ENCODE peak calls at places on chromosomes 11 and 22, in eight cellular contexts. One of them, this sample, is unnamed.
A peak's percentile ranks its signal among the peaks of the same experiment; 100 is the strongest.

GRCh38 chr22:30562391-30562790 is 12.1 kb downstream of the GAL3ST1 start:
- DNase-seq in upper lobe of left lung: no peak
- DNase-seq in GM23338: no peak
- DNase-seq in K562: no peak
- DNase-seq in HCT116: peak; percentile 8
- DNase-seq in transverse colon: no peak
- DNase-seq in HepG2: no peak
- DNase-seq in suprapubic skin: no peak
- DNase-seq in this sample: no peak

GRCh38 chr22:20143883-20144665 is 6.8 kb downstream of the CCDC188 start:
- DNase-seq in upper lobe of left lung: peak; percentile 69
- DNase-seq in GM23338: no peak
- DNase-seq in K562: no peak
- DNase-seq in HCT116: no peak
- DNase-seq in transverse colon: no peak
- DNase-seq in HepG2: no peak
- DNase-seq in suprapubic skin: no peak
- DNase-seq in this sample: no peak

GRCh38 chr22:37358386-37358785 is 68.9 kb downstream of the ELFN2 start:
- DNase-seq in upper lobe of left lung: no peak
- DNase-seq in GM23338: no peak
- DNase-seq in K562: no peak
- DNase-seq in HCT116: no peak
- DNase-seq in transverse colon: no peak
- DNase-seq in HepG2: no peak
- DNase-seq in suprapubic skin: no peak
- DNase-seq in this sample: no peak

GRCh38 chr22:17303840-17304779 is 65.2 kb upstream of the CECR2 start:
- DNase-seq in upper lobe of left lung: peak; percentile 59
- DNase-seq in GM23338: no peak
- DNase-seq in K562: no peak
- DNase-seq in HCT116: no peak
- DNase-seq in transverse colon: peak; percentile 21
- DNase-seq in HepG2: no peak
- DNase-seq in suprapubic skin: no peak
- DNase-seq in this sample: no peak

GRCh38 chr11:111303476-111303875 is 5.1 kb downstream of the POU2AF3 start:
- DNase-seq in upper lobe of left lung: no peak
- DNase-seq in GM23338: no peak
- DNase-seq in K562: no peak
- DNase-seq in HCT116: no peak
- DNase-seq in transverse colon: peak; percentile 61
- DNase-seq in HepG2: peak; percentile 41
- DNase-seq in suprapubic skin: no peak
- DNase-seq in this sample: no peak

GRCh38 chr11:111947143-111947542 is 10.0 kb downstream of the DIXDC1 start:
- DNase-seq in upper lobe of left lung: no peak
- DNase-seq in GM23338: no peak
- DNase-seq in K562: no peak
- DNase-seq in HCT116: no peak
- DNase-seq in transverse colon: no peak
- DNase-seq in HepG2: no peak
- DNase-seq in suprapubic skin: no peak
- DNase-seq in this sample: no peak

GRCh38 chr11:117960406-117960805 is 25.8 kb upstream of the IL10RA start:
- DNase-seq in upper lobe of left lung: no peak
- DNase-seq in GM23338: no peak
- DNase-seq in K562: no peak
- DNase-seq in HCT116: no peak
- DNase-seq in transverse colon: no peak
- DNase-seq in HepG2: no peak
- DNase-seq in suprapubic skin: no peak
- DNase-seq in this sample: no peak

GRCh38 chr11:8019671-8020597 is 32.8 kb downstream of the EIF3F start:
- DNase-seq in upper lobe of left lung: peak; percentile 88
- DNase-seq in GM23338: peak; percentile 34
- DNase-seq in K562: no peak
- DNase-seq in HCT116: no peak
- DNase-seq in transverse colon: no peak
- DNase-seq in HepG2: no peak
- DNase-seq in suprapubic skin: peak; percentile 69
- DNase-seq in this sample: no peak

GRCh38 chr22:22074634-22075381 is 92.2 kb upstream of the TOP3B start:
- DNase-seq in upper lobe of left lung: no peak
- DNase-seq in GM23338: no peak
- DNase-seq in K562: no peak
- DNase-seq in HCT116: no peak
- DNase-seq in transverse colon: no peak
- DNase-seq in HepG2: no peak
- DNase-seq in suprapubic skin: no peak
- DNase-seq in this sample: no peak

GRCh38 chr22:39405346-39406085 is 5.9 kb downstream of the TAB1 start:
- DNase-seq in upper lobe of left lung: peak; percentile 73
- DNase-seq in GM23338: no peak
- DNase-seq in K562: no peak
- DNase-seq in HCT116: no peak
- DNase-seq in transverse colon: no peak
- DNase-seq in HepG2: no peak
- DNase-seq in suprapubic skin: no peak
- DNase-seq in this sample: no peak

GRCh38 chr11:9719949-9720646 is 56.2 kb downstream of the SWAP70 start:
- DNase-seq in upper lobe of left lung: no peak
- DNase-seq in GM23338: no peak
- DNase-seq in K562: no peak
- DNase-seq in HCT116: no peak
- DNase-seq in transverse colon: no peak
- DNase-seq in HepG2: no peak
- DNase-seq in suprapubic skin: no peak
- DNase-seq in this sample: no peak

GRCh38 chr22:36325163-36326031 is 62.4 kb downstream of the MYH9 start:
- DNase-seq in upper lobe of left lung: no peak
- DNase-seq in GM23338: no peak
- DNase-seq in K562: no peak
- DNase-seq in HCT116: no peak
- DNase-seq in transverse colon: peak; percentile 80
- DNase-seq in HepG2: no peak
- DNase-seq in suprapubic skin: no peak
- DNase-seq in this sample: no peak

GRCh38 chr11:8111636-8112035 is 30.6 kb downstream of the TUB start:
- DNase-seq in upper lobe of left lung: no peak
- DNase-seq in GM23338: no peak
- DNase-seq in K562: no peak
- DNase-seq in HCT116: no peak
- DNase-seq in transverse colon: no peak
- DNase-seq in HepG2: no peak
- DNase-seq in suprapubic skin: no peak
- DNase-seq in this sample: no peak

GRCh38 chr11:59939482-59939881 is 1.2 kb downstream of the OOSP1 start:
- DNase-seq in upper lobe of left lung: no peak
- DNase-seq in GM23338: no peak
- DNase-seq in K562: no peak
- DNase-seq in HCT116: no peak
- DNase-seq in transverse colon: no peak
- DNase-seq in HepG2: no peak
- DNase-seq in suprapubic skin: no peak
- DNase-seq in this sample: no peak

GRCh38 chr11:820655-821512 is 2.2 kb downstream of the PNPLA2 start:
- DNase-seq in upper lobe of left lung: peak; percentile 57
- DNase-seq in GM23338: no peak
- DNase-seq in K562: no peak
- DNase-seq in HCT116: no peak
- DNase-seq in transverse colon: peak; percentile 81
- DNase-seq in HepG2: peak; percentile 70
- DNase-seq in suprapubic skin: no peak
- DNase-seq in this sample: peak; percentile 87

GRCh38 chr22:24466831-24467249 is 28.3 kb upstream of the UPB1 start:
- DNase-seq in upper lobe of left lung: no peak
- DNase-seq in GM23338: no peak
- DNase-seq in K562: peak; percentile 60
- DNase-seq in HCT116: peak; percentile 6
- DNase-seq in transverse colon: no peak
- DNase-seq in HepG2: no peak
- DNase-seq in suprapubic skin: no peak
- DNase-seq in this sample: no peak

GRCh38 chr11:68929706-68930605 is 26.3 kb downstream of the IGHMBP2 start:
- DNase-seq in upper lobe of left lung: no peak
- DNase-seq in GM23338: no peak
- DNase-seq in K562: no peak
- DNase-seq in HCT116: no peak
- DNase-seq in transverse colon: no peak
- DNase-seq in HepG2: no peak
- DNase-seq in suprapubic skin: no peak
- DNase-seq in this sample: no peak
- H3K36me3 ChIP-seq in upper lobe of left lung: peaks cover 71% of the 10 kb centered on the region
- H3K36me3 ChIP-seq in GM23338: peaks cover 24% of the 10 kb centered on the region
- H3K36me3 ChIP-seq in K562: peaks cover 87% of the 10 kb centered on the region
- H3K36me3 ChIP-seq in HCT116: peaks cover 15% of the 10 kb centered on the region
- H3K36me3 ChIP-seq in transverse colon: no peaks in the 10 kb centered on the region
- H3K36me3 ChIP-seq in HepG2: peaks cover 14% of the 10 kb centered on the region
- H3K36me3 ChIP-seq in suprapubic skin: peaks cover 84% of the 10 kb centered on the region
- H3K36me3 ChIP-seq in this sample: no peaks in the 10 kb centered on the region

GRCh38 chr22:33325232-33326004 is 267.2 kb upstream of the SYN3 start:
- DNase-seq in upper lobe of left lung: no peak
- DNase-seq in GM23338: no peak
- DNase-seq in K562: no peak
- DNase-seq in HCT116: no peak
- DNase-seq in transverse colon: no peak
- DNase-seq in HepG2: no peak
- DNase-seq in suprapubic skin: no peak
- DNase-seq in this sample: no peak
- H3K4me1 ChIP-seq in upper lobe of left lung: no peaks in the 10 kb centered on the region
- H3K4me1 ChIP-seq in GM23338: no peaks in the 10 kb centered on the region
- H3K4me1 ChIP-seq in K562: no peaks in the 10 kb centered on the region
- H3K4me1 ChIP-seq in HCT116: no peaks in the 10 kb centered on the region
- H3K4me1 ChIP-seq in transverse colon: peaks cover 4% of the 10 kb centered on the region
- H3K4me1 ChIP-seq in HepG2: peaks cover 39% of the 10 kb centered on the region
- H3K4me1 ChIP-seq in suprapubic skin: no peaks in the 10 kb centered on the region
- H3K4me1 ChIP-seq in this sample: no peaks in the 10 kb centered on the region

GRCh38 chr11:122754553-122755322 is 83.6 kb upstream of the CRTAM start:
- DNase-seq in upper lobe of left lung: no peak
- DNase-seq in GM23338: peak; percentile 73
- DNase-seq in K562: peak; percentile 32
- DNase-seq in HCT116: peak; percentile 10
- DNase-seq in transverse colon: peak; percentile 11
- DNase-seq in HepG2: peak; percentile 24
- DNase-seq in suprapubic skin: no peak
- DNase-seq in this sample: no peak

GRCh38 chr11:122756417-122756816 is 81.9 kb upstream of the CRTAM start:
- DNase-seq in upper lobe of left lung: no peak
- DNase-seq in GM23338: no peak
- DNase-seq in K562: no peak
- DNase-seq in HCT116: no peak
- DNase-seq in transverse colon: peak; percentile 52
- DNase-seq in HepG2: no peak
- DNase-seq in suprapubic skin: no peak
- DNase-seq in this sample: no peak

GRCh38 chr11:122755409-122755808 is 82.9 kb upstream of the CRTAM start:
- DNase-seq in upper lobe of left lung: no peak
- DNase-seq in GM23338: no peak
- DNase-seq in K562: peak; percentile 85
- DNase-seq in HCT116: no peak
- DNase-seq in transverse colon: no peak
- DNase-seq in HepG2: no peak
- DNase-seq in suprapubic skin: no peak
- DNase-seq in this sample: no peak

GRCh38 chr11:122755941-122756340 is 82.4 kb upstream of the CRTAM start:
- DNase-seq in upper lobe of left lung: no peak
- DNase-seq in GM23338: no peak
- DNase-seq in K562: no peak
- DNase-seq in HCT116: no peak
- DNase-seq in transverse colon: no peak
- DNase-seq in HepG2: no peak
- DNase-seq in suprapubic skin: no peak
- DNase-seq in this sample: no peak

GRCh38 chr11:122754028-122754427 is 84.3 kb upstream of the CRTAM start:
- DNase-seq in upper lobe of left lung: no peak
- DNase-seq in GM23338: no peak
- DNase-seq in K562: no peak
- DNase-seq in HCT116: no peak
- DNase-seq in transverse colon: no peak
- DNase-seq in HepG2: no peak
- DNase-seq in suprapubic skin: no peak
- DNase-seq in this sample: no peak
- TF ChIP-seq POLR2AphosphoS5 in upper lobe of left lung: no peak
- TF ChIP-seq POLR2AphosphoS5 in GM23338: no peak
- TF ChIP-seq POLR2AphosphoS5 in K562: no peak
- TF ChIP-seq POLR2AphosphoS5 in HCT116: no peak
- TF ChIP-seq POLR2AphosphoS5 in transverse colon: no peak
- TF ChIP-seq POLR2AphosphoS5 in HepG2: no peak
- TF ChIP-seq POLR2AphosphoS5 in suprapubic skin: no peak
- TF ChIP-seq POLR2AphosphoS5 in this sample: no peak

DNA sequence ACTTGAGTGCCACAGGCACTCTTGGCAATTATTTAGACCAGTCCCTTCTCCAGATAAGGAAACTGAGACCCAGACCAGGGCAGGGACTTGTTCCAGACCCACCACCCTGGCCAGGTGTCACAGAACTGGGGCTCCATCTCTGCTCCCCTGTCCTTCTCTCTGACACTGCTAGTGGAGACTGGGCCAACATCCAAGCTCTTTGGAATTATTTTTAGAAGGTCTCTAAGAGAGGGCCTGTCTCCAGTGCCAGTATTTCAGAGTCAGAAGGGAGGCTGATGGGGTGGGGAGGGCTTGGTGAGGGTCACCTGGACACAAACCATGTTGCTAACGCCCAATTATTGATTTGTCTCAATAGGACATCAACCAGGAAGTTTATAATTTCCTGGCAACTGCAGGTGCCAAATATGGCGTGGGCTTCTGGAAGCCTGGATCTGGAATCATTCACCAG is 32.7 kb downstream of the POLR3H start:
- DNase-seq in upper lobe of left lung: no peak
- DNase-seq in GM23338: no peak
- DNase-seq in K562: no peak
- DNase-seq in HCT116: no peak
- DNase-seq in transverse colon: no peak
- DNase-seq in HepG2: no peak
- DNase-seq in suprapubic skin: no peak
- DNase-seq in this sample: no peak
- H3K36me3 ChIP-seq in upper lobe of left lung: peaks cover 90% of the 10 kb centered on the region
- H3K36me3 ChIP-seq in GM23338: no peaks in the 10 kb centered on the region
- H3K36me3 ChIP-seq in K562: peaks cover 89% of the 10 kb centered on the region
- H3K36me3 ChIP-seq in HCT116: peaks cover 9% of the 10 kb centered on the region
- H3K36me3 ChIP-seq in transverse colon: no peaks in the 10 kb centered on the region
- H3K36me3 ChIP-seq in HepG2: peaks cover 23% of the 10 kb centered on the region
- H3K36me3 ChIP-seq in suprapubic skin: peaks cover 82% of the 10 kb centered on the region
- H3K36me3 ChIP-seq in this sample: no peaks in the 10 kb centered on the region

GRCh38 chr22:26709617-26710390 is 52.4 kb downstream of the MIAT start:
- DNase-seq in upper lobe of left lung: no peak
- DNase-seq in GM23338: no peak
- DNase-seq in K562: no peak
- DNase-seq in HCT116: no peak
- DNase-seq in transverse colon: no peak
- DNase-seq in HepG2: no peak
- DNase-seq in suprapubic skin: no peak
- DNase-seq in this sample: no peak
- H3K4me1 ChIP-seq in upper lobe of left lung: no peaks in the 10 kb centered on the region
- H3K4me1 ChIP-seq in GM23338: peaks cover 3% of the 10 kb centered on the region
- H3K4me1 ChIP-seq in K562: peaks cover 6% of the 10 kb centered on the region
- H3K4me1 ChIP-seq in HCT116: no peaks in the 10 kb centered on the region
- H3K4me1 ChIP-seq in transverse colon: no peaks in the 10 kb centered on the region
- H3K4me1 ChIP-seq in HepG2: peaks cover 10% of the 10 kb centered on the region
- H3K4me1 ChIP-seq in suprapubic skin: no peaks in the 10 kb centered on the region
- H3K4me1 ChIP-seq in this sample: no peaks in the 10 kb centered on the region